ENCODE peak calls at places on chromosomes 4 and X, in five cellular contexts. W is endodermal cell, Y is thoracic aorta, S is HTR-8/SVneo, H is tibial artery. O is an unnamed sample.
A peak's percentile ranks its signal among the peaks of the same experiment; 100 is the strongest.

GRCh38 chrX:40189621-40190020 is 91.9 kb upstream of the BCOR start:
- DNase-seq in W (no peak), Y (no peak), S (no peak), H (no peak), O (no peak)

GRCh38 chr4:20839957-20840356 is 139.7 kb downstream of the PACRGL start:
- DNase-seq in H (no peak), W (no peak), Y (no peak), S (peak; percentile 33), O (peak; percentile 65)

GRCh38 chr4:99586322-99586721 is 11.7 kb downstream of the MTTP start:
- DNase-seq in H (no peak), Y (no peak), W (no peak), S (no peak), O (no peak)

GRCh38 chr4:184752496-184753275 is 18.8 kb upstream of the CENPU start:
- DNase-seq in H (no peak), Y (no peak), W (no peak), S (no peak), O (no peak)

GRCh38 chrX:114037515-114037914 is 546.4 kb upstream of the HTR2C start:
- DNase-seq in W (peak; percentile 48), S (no peak), Y (no peak), H (no peak), O (no peak)

GRCh38 chr4:73704314-73705055 is 35.9 kb upstream of the CXCL8 start:
- DNase-seq in Y (peak; percentile 76), W (no peak), H (peak; percentile 85), S (peak; percentile 23), O (peak; percentile 99)

GRCh38 chr4:19944806-19945205 is 306.9 kb upstream of the SLIT2 start:
- DNase-seq in Y (no peak), S (no peak), H (no peak), W (peak; percentile 70), O (no peak)

GRCh38 chr4:85756938-85757337 is 282.0 kb downstream of the ARHGAP24 start:
- DNase-seq in Y (no peak), W (peak; percentile 64), H (no peak), S (no peak), O (no peak)

GRCh38 chrX:13432776-13433605 is 113.1 kb upstream of the ATXN3L start:
- DNase-seq in S (no peak), W (no peak), Y (no peak), H (no peak), O (no peak)

GRCh38 chr4:182578402-182578801 is 335.2 kb downstream of the TENM3 start:
- DNase-seq in S (peak; percentile 63), Y (no peak), H (no peak), W (no peak), O (peak; percentile 82)

GRCh38 chr4:168265327-168265726 is 53.2 kb downstream of the DDX60 start:
- DNase-seq in W (no peak), S (no peak), H (no peak), Y (no peak), O (no peak)

GRCh38 chr4:87863486-87863885 is 30.7 kb downstream of the MEPE start:
- DNase-seq in H (no peak), W (no peak), S (no peak), Y (no peak), O (no peak)